ENCODE peak calls at places on chromosomes 11 and 22, in nine cellular contexts. H is neural progenitor cell, G is PC-3, T is fibroblast of lung, Q is SK-N-SH, F is IMR-90, Z is K562, C is PC-9, P is hepatocyte. N is an unnamed sample. For H4K20me1, the result is how much of the 10 kb centered on the place peaks cover.

GRCh38 chr11:1749020-1749758 is 1.2 kb downstream of the IFITM10 start:
- DNase-seq in H (peak), G (no peak), T (no peak), Q (peak), F (no peak), Z (no peak), C (no peak), P (peak), N (no peak)

GRCh38 chr11:86288776-86289507 is 13.1 kb upstream of the HIKESHI start:
- DNase-seq in H (no peak), G (no peak), T (no peak), Q (no peak), F (no peak), Z (peak), C (no peak), P (no peak), N (no peak)

GRCh38 chr11:11681536-11681935 is 59.7 kb upstream of the GALNT18 start:
- DNase-seq in H (no peak), G (no peak), T (no peak), Q (no peak), F (no peak), Z (no peak), C (no peak), P (no peak), N (no peak)

GRCh38 chr11:80083561-80083960 is 642.7 kb upstream of the TENM4 start:
- DNase-seq in H (no peak), G (peak), T (no peak), Q (no peak), F (no peak), Z (no peak), C (peak), P (peak), N (no peak)

GRCh38 chr11:6928916-6929315 is 2.7 kb downstream of the ZNF215 start:
- DNase-seq in H (peak), G (no peak), T (no peak), Q (no peak), F (no peak), Z (no peak), C (no peak), P (no peak), N (no peak)

GRCh38 chr22:49810363-49811013 is 17.2 kb downstream of the BRD1 start:
- DNase-seq in H (no peak), G (no peak), T (no peak), Q (no peak), F (peak), Z (no peak), C (no peak), P (no peak), N (no peak)

GRCh38 chr22:48849513-48849912 is 978.2 kb downstream of the BRD1 start:
- DNase-seq in H (no peak), G (no peak), T (no peak), Q (no peak), F (no peak), Z (no peak), C (no peak), P (no peak), N (no peak)

GRCh38 chr11:76629133-76629852 is 41.3 kb downstream of the LRRC32 start:
- DNase-seq in H (no peak), G (no peak), T (peak), Q (no peak), F (peak), Z (no peak), C (no peak), P (no peak), N (no peak)

GRCh38 chr11:127789887-127790286 is 789.3 kb upstream of the KIRREL3 start:
- DNase-seq in H (peak), G (peak), T (no peak), Q (peak), F (peak), Z (no peak), C (no peak), P (peak), N (peak)

GRCh38 chr11:14411818-14412217 is 52.8 kb upstream of the RRAS2 start:
- DNase-seq in H (no peak), G (peak), T (peak), Q (no peak), F (peak), Z (no peak), C (no peak), P (no peak), N (no peak)

GRCh38 chr22:43883012-43883661 is 8.7 kb downstream of the PNPLA5 start:
- DNase-seq in H (peak), G (peak), T (peak), Q (peak), F (peak), Z (peak), C (peak), P (peak), N (peak)

GRCh38 chr11:117384045-117384444 is 56.4 kb downstream of the CEP164 start:
- DNase-seq in H (no peak), G (peak), T (peak), Q (no peak), F (peak), Z (no peak), C (no peak), P (peak), N (no peak)

GRCh38 chr11:130636672-130637463 is 188.4 kb downstream of the ADAMTS15 start:
- DNase-seq in H (no peak), G (peak), T (peak), Q (no peak), F (peak), Z (no peak), C (peak), P (peak), N (no peak)

GRCh38 chr22:27045103-27045940 is 387.9 kb downstream of the MIAT start:
- DNase-seq in H (no peak), G (peak), T (peak), Q (no peak), F (peak), Z (no peak), C (no peak), P (peak), N (no peak)

GRCh38 chr11:128548655-128549255 is 38.6 kb downstream of the ETS1 start:
- DNase-seq in H (peak), G (peak), T (peak), Q (peak), F (peak), Z (no peak), C (no peak), P (peak), N (no peak)

DNA sequence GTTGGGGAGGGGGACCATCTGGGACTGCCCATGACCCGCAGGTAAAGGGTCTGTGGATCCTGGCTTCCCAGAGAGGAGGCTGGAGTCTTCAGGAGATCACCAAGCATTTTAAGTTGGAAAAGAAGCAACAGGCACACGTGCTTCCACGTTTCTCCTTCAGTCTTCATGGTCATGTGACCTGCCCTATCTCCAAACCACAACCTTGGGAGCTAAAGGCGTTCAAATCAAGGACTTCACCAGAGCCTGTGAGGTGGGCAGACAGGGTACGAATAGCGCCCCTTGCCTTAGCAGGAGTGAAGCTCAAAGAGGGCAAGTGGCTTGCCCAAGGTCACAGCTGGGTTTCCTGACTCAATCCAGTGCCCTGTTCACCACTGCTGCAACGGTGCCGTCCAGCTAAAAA is 6.7 kb downstream of the TMEM184B start:
- DNase-seq in H (no peak), G (no peak), T (no peak), Q (no peak), F (peak), Z (peak), C (no peak), P (no peak), N (peak)
- H4K20me1 ChIP-seq in H (half or more), G (under half), T (under half), Q (under half), F (half or more), Z (under half), C (half or more), P (half or more), N (under half)

DNA sequence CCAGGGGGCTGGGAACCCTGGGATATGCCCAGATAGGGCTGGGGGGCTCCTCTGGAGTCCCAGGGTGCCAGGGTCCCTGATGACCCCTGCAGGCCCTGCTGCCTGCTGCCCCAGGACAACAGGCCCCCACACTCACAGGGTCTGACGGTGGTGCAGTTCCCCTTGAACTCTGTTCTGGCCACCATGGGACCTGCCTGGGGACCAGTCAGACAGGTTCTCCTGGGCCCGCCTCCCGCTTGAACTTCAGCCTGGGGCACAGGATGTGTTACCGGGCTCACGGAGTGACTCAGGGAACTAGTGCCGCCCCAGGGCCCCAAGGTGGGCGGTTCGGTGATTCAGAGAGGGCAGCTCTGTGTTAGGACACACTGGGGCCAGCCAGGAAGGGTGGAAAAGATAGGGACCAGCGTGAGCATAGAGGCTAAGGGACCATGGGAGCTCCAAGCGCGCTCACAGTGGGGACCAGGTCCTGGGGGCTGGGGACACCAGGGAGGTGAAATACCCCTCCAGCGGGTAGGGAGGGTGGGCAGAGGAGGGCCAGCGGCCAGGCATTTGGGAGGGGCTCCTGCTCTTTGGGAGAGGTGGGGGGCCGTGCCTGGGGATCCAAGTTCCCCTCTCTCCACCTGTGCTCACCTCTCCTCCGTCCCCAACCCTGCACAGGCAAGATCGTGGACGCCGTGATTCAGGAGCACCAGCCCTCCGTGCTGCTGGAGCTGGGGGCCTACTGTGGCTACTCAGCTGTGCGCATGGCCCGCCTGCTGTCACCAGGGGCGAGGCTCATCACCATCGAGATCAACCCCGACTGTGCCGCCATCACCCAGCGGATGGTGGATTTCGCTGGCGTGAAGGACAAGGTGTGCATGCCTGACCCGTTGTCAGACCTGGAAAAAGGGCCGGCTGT is 21.5 kb upstream of the TXNRD2 start:
- DNase-seq in H (no peak), G (peak), T (no peak), Q (no peak), F (peak), Z (no peak), C (peak), P (peak), N (peak)
- H4K20me1 ChIP-seq in H (under half), G (under half), T (under half), Q (under half), F (under half), Z (under half), C (under half), P (under half), N (under half)

GRCh38 chr11:120392299-120392698 is 56.1 kb downstream of the ARHGEF12 start:
- DNase-seq in H (no peak), G (no peak), T (peak), Q (no peak), F (no peak), Z (no peak), C (no peak), P (no peak), N (no peak)

GRCh38 chr11:120392791-120393190 is 56.6 kb downstream of the ARHGEF12 start:
- DNase-seq in H (no peak), G (peak), T (no peak), Q (no peak), F (peak), Z (no peak), C (no peak), P (no peak), N (no peak)

GRCh38 chr11:120394119-120394518 is 57.9 kb downstream of the ARHGEF12 start:
- DNase-seq in H (no peak), G (no peak), T (no peak), Q (no peak), F (no peak), Z (no peak), C (no peak), P (no peak), N (no peak)

GRCh38 chr11:120398184-120398583 is 62.0 kb downstream of the ARHGEF12 start:
- DNase-seq in H (no peak), G (no peak), T (no peak), Q (no peak), F (peak), Z (no peak), C (no peak), P (no peak), N (no peak)

GRCh38 chr11:120395778-120396177 is 59.6 kb downstream of the ARHGEF12 start:
- DNase-seq in H (no peak), G (no peak), T (no peak), Q (no peak), F (no peak), Z (no peak), C (no peak), P (no peak), N (no peak)
- H4K20me1 ChIP-seq in H (under half), G (under half), T (under half), Q (half or more), F (half or more), Z (under half), C (under half), P (under half), N (under half)

DNA sequence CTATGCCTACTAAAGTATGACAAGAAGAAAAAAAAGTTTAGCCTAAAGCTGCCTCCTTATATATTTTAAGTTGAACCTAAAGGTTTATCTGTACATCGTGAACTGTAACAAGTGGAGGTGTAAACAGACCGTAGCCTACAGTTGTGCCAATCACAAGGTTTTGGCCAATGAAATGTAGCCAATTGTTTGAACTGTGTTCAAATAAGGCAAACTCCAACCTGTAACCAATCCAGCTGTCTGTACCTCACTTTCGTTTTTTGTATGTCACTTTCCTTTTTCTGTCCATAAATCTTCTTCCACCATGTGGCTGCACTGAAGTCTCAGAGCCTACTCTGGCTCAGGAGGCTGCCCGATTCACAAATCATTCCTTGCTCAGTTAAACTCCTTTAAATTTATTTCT is 6.8 kb upstream of the EI24 start:
- DNase-seq in H (no peak), G (no peak), T (no peak), Q (no peak), F (no peak), Z (no peak), C (no peak), P (no peak), N (no peak)
- H4K20me1 ChIP-seq in H (under half), G (under half), T (under half), Q (under half), F (under half), Z (under half), C (under half), P (under half), N (under half)

GRCh38 chr11:94800394-94800793 is 32.2 kb downstream of the AMOTL1 start:
- DNase-seq in H (no peak), G (no peak), T (no peak), Q (no peak), F (no peak), Z (no peak), C (no peak), P (peak), N (no peak)
- H4K20me1 ChIP-seq in H (under half), G (under half), T (under half), Q (under half), F (under half), Z (under half), C (under half), P (under half), N (under half)

DNA sequence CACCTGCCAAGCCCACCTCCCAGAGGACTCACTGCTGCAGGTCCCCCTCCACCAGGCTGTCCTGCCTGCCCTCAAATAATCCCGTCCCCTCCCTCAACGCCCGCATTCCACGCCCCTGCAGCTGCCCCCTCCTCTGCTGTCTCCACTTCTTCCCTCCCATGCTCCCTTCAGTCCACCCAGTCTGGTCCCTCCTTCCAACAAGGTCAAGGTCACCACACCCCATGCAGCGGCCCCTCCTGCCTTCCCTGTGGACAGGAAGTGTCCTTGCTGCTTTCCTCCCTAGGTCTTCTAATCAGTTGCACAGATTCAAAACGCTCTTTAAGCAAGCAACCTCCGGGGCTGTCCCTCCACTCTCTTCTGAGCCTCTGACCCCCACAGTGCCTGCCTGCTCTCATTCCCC is 12.1 kb downstream of the MACROD1 start:
- DNase-seq in H (no peak), G (no peak), T (no peak), Q (no peak), F (no peak), Z (peak), C (no peak), P (no peak), N (no peak)
- H4K20me1 ChIP-seq in H (under half), G (under half), T (under half), Q (under half), F (under half), Z (under half), C (half or more), P (under half), N (under half)

DNA sequence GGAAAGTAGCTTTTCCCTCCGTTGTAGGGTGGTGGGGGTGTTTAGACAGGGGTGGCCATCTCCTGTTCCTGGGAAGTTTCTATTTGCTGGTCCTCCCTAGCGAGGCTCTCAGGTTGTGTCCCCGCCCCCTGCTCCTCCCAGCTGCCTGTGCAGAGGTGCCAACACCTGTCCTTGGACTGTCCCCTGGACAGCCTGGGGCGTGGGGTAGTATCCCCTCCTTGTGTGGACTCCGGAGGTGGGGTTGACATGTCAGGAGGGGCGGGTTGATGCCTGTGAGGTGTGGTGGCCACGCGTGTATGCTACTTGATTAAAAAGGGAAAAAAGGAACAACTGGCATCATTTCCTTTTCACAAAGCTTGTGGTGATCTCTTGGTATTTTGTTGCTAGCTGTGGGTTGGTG is 14.3 kb upstream of the RANBP1 start:
- DNase-seq in H (no peak), G (no peak), T (no peak), Q (no peak), F (no peak), Z (no peak), C (no peak), P (no peak), N (no peak)
- H4K20me1 ChIP-seq in H (half or more), G (under half), T (under half), Q (under half), F (under half), Z (under half), C (under half), P (under half), N (under half)

DNA sequence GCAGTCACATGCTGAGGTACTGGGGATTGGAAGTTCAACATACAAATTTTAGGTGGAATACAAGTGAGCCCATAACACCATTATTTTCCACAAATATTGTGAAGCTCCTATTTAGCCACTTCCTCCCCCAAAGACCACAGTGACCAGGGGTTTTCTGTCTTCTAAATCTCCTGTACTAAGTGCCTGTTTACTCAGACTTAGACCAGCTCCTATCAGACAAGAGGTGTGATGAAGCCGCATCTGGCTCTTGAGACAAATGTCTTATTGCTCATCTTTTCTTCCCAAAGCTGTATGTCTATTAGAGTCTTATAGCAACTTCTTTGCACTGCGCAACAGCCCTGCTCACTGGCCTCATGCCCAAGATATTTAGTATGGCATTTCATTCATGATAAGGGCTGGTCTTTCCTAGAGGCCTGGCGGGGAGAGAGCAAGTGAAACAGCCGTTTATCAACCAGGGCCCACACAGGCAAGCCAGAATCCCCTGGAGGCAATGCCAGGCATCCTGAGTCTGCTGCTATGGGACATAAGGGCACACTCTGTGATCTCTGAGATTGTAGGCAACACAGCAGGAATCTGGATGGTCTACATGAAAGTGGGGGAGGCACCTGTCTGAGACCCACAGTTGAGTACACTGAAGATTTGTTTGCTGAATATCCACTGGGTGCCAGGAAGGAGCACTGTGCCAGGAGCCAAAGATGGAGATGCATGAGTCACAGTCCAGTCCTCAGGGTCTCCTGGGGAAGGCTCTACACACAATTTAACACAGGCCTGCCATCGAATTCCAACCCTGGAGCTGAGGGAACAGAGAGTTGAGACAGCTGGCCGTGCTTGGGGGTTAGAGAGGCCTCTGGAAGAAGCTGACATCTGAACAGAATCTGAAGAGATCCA is 78.5 kb upstream of the NCAM1 start:
- DNase-seq in H (no peak), G (no peak), T (no peak), Q (peak), F (no peak), Z (no peak), C (no peak), P (peak), N (no peak)
- H4K20me1 ChIP-seq in H (under half), G (under half), T (under half), Q (under half), F (under half), Z (under half), C (under half), P (under half), N (under half)

GRCh38 chr11:15705886-15706285 is 591.2 kb downstream of the INSC start:
- DNase-seq in H (no peak), G (no peak), T (peak), Q (no peak), F (peak), Z (no peak), C (no peak), P (no peak), N (no peak)
- H4K20me1 ChIP-seq in H (under half), G (under half), T (under half), Q (under half), F (under half), Z (under half), C (under half), P (under half), N (under half)

N was measured in H9.